ENCODE peak calls at places on chromosomes 12 and 14, in ten cellular contexts. J, G, I, Y, K, D, Z, B, W and U are unnamed samples.

GRCh38 chr14:99946652-99947489 is 118.4 kb upstream of the EVL start:
- DNase-seq in J (peak; percentile 54), G (peak; percentile 51), I (no peak), Y (no peak), K (no peak), D (peak; percentile 37), Z (peak; percentile 48), B (no peak), W (no peak), U (no peak)

GRCh38 chr14:94992046-94992445 is 165.3 kb downstream of the DICER1 start:
- DNase-seq in J (no peak), G (no peak), I (no peak), Y (no peak), K (no peak), D (no peak), Z (no peak), B (no peak), W (no peak), U (no peak)

GRCh38 chr12:47082963-47083621 is 3.3 kb upstream of the AMIGO2 start:
- DNase-seq in J (no peak), G (no peak), I (no peak), Y (no peak), K (no peak), D (no peak), Z (no peak), B (no peak), W (peak; percentile 88), U (no peak)

GRCh38 chr12:45130881-45131281 is 80.0 kb upstream of the DBX2 start:
- DNase-seq in J (peak; percentile 61), G (peak; percentile 29), I (peak; percentile 69), Y (no peak), K (no peak), D (peak; percentile 56), Z (peak; percentile 51), B (peak; percentile 24), W (peak; percentile 69), U (no peak)

GRCh38 chr12:31021809-31022492 is 51.7 kb upstream of the DDX11 start:
- DNase-seq in J (no peak), G (no peak), I (no peak), Y (no peak), K (no peak), D (no peak), Z (no peak), B (no peak), W (peak; percentile 18), U (no peak)

GRCh38 chr12:65778268-65779090 is 45.8 kb upstream of the HMGA2 start:
- DNase-seq in J (no peak), G (no peak), I (no peak), Y (no peak), K (no peak), D (no peak), Z (no peak), B (no peak), W (peak; percentile 57), U (no peak)

GRCh38 chr12:47652491-47653234 is 53.2 kb downstream of the RPAP3 start:
- DNase-seq in J (peak; percentile 22), G (no peak), I (no peak), Y (no peak), K (no peak), D (no peak), Z (no peak), B (no peak), W (no peak), U (no peak)

GRCh38 chr12:102301547-102301946 is 103.9 kb upstream of the PMCH start:
- DNase-seq in J (no peak), G (no peak), I (no peak), Y (no peak), K (no peak), D (no peak), Z (no peak), B (no peak), W (no peak), U (no peak)

GRCh38 chr12:127595506-127595905 is 671.5 kb upstream of the TMEM132C start:
- DNase-seq in J (no peak), G (no peak), I (no peak), Y (no peak), K (no peak), D (no peak), Z (no peak), B (no peak), W (no peak), U (no peak)

GRCh38 chr12:95766356-95767019 is 24.1 kb downstream of the NTN4 start:
- DNase-seq in J (no peak), G (no peak), I (no peak), Y (no peak), K (no peak), D (no peak), Z (no peak), B (no peak), W (no peak), U (no peak)

GRCh38 chr14:49893309-49894213 is 679 bp downstream of the ARF6 start:
- DNase-seq in J (peak; percentile 46), G (peak; percentile 79), I (peak; percentile 83), Y (no peak), K (peak; percentile 85), D (peak; percentile 29), Z (peak; percentile 23), B (peak; percentile 50), W (peak; percentile 42), U (peak; percentile 71)

GRCh38 chr14:105420141-105420975 is 731 bp downstream of the MTA1 start:
- DNase-seq in J (no peak), G (no peak), I (no peak), Y (no peak), K (peak; percentile 63), D (no peak), Z (no peak), B (no peak), W (no peak), U (no peak)

GRCh38 chr14:40074169-40074568 is 641.9 kb upstream of the FBXO33 start:
- DNase-seq in J (no peak), G (no peak), I (no peak), Y (no peak), K (peak; percentile 2), D (no peak), Z (no peak), B (no peak), W (no peak), U (no peak)

GRCh38 chr14:95300697-95301526 is 18.8 kb downstream of the CLMN start:
- DNase-seq in J (no peak), G (no peak), I (no peak), Y (no peak), K (no peak), D (no peak), Z (no peak), B (no peak), W (no peak), U (no peak)

GRCh38 chr14:66507722-66508546 is at the start of gene GPHN:
- DNase-seq in J (peak; percentile 98), G (peak; percentile 84), I (peak; percentile 98), Y (peak; percentile 97), K (peak; percentile 97), D (peak; percentile 93), Z (peak; percentile 98), B (peak; percentile 97), W (peak; percentile 98), U (peak; percentile 82)

GRCh38 chr12:92403210-92404175 is 257.8 kb upstream of the BTG1 start:
- DNase-seq in J (no peak), G (peak; percentile 89), I (no peak), Y (peak; percentile 60), K (no peak), D (no peak), Z (peak; percentile 9), B (no peak), W (no peak), U (peak; percentile 47)

GRCh38 chr14:81147140-81147897 is 73.4 kb downstream of the GTF2A1 start:
- DNase-seq in J (no peak), G (no peak), I (no peak), Y (no peak), K (no peak), D (no peak), Z (no peak), B (no peak), W (no peak), U (no peak)

GRCh38 chr12:59119676-59120075 is 199.4 kb upstream of the LRIG3 start:
- DNase-seq in J (no peak), G (no peak), I (no peak), Y (no peak), K (no peak), D (no peak), Z (no peak), B (no peak), W (peak; percentile 19), U (no peak)

GRCh38 chr12:18926188-18926587 is 188.3 kb downstream of the CAPZA3 start:
- DNase-seq in J (no peak), G (no peak), I (no peak), Y (no peak), K (no peak), D (no peak), Z (peak; percentile 62), B (no peak), W (no peak), U (no peak)

GRCh38 chr12:66321433-66321832 is 19.1 kb downstream of the HELB start:
- DNase-seq in J (no peak), G (no peak), I (no peak), Y (no peak), K (no peak), D (no peak), Z (no peak), B (no peak), W (no peak), U (no peak)

GRCh38 chr14:20278414-20278813 is 27.3 kb downstream of the TTC5 start:
- DNase-seq in J (peak; percentile 39), G (peak; percentile 4), I (no peak), Y (no peak), K (no peak), D (no peak), Z (no peak), B (no peak), W (peak; percentile 5), U (peak; percentile 12)

GRCh38 chr12:53223391-53224267 is 8.4 kb downstream of the RARG start:
- DNase-seq in J (no peak), G (peak; percentile 44), I (no peak), Y (no peak), K (peak; percentile 68), D (no peak), Z (peak; percentile 51), B (no peak), W (peak; percentile 64), U (no peak)
- H3K27ac ChIP-seq in J (no peak overlapping the region), G (peak overlapping the region; percentile 66), I (peak overlapping the region; percentile 92), Y (peak overlapping the region; percentile 98), K (peak overlapping the region; percentile 100), D (no peak overlapping the region), Z (peak overlapping the region; percentile 47), B (peak overlapping the region; percentile 100), W (peak overlapping the region; percentile 28), U (peak overlapping the region; percentile 87)

GRCh38 chr14:36511981-36512584 is 7.9 kb downstream of the NKX2-1 start:
- DNase-seq in J (no peak), G (no peak), I (no peak), Y (no peak), K (no peak), D (no peak), Z (no peak), B (no peak), W (no peak), U (no peak)
- H3K4me3 ChIP-seq in J (no peak overlapping the region), G (no peak overlapping the region), I (no peak overlapping the region), Y (no peak overlapping the region), K (no peak overlapping the region), D (no peak overlapping the region), Z (no peak overlapping the region), B (no peak overlapping the region), W (no peak overlapping the region), U (no peak overlapping the region)

GRCh38 chr14:54216827-54217226 is 180.0 kb upstream of the CDKN3 start:
- DNase-seq in J (no peak), G (no peak), I (no peak), Y (no peak), K (no peak), D (no peak), Z (no peak), B (no peak), W (no peak), U (no peak)
- H3K27me3 ChIP-seq in J (no peaks in the 10 kb centered on the region), G (peaks cover 4% of the 10 kb centered on the region), I (no peaks in the 10 kb centered on the region), Y (no peaks in the 10 kb centered on the region), K (peaks cover 15% of the 10 kb centered on the region), D (no peaks in the 10 kb centered on the region), Z (peaks cover 69% of the 10 kb centered on the region), B (peaks cover 38% of the 10 kb centered on the region), W (no peaks in the 10 kb centered on the region), U (peaks cover 7% of the 10 kb centered on the region)

GRCh38 chr12:4987076-4987775 is 56.5 kb upstream of the KCNA5 start:
- DNase-seq in J (no peak), G (no peak), I (peak; percentile 34), Y (no peak), K (no peak), D (no peak), Z (no peak), B (no peak), W (no peak), U (no peak)
- H3K27ac ChIP-seq in J (no peak overlapping the region), G (no peak overlapping the region), I (no peak overlapping the region), Y (no peak overlapping the region), K (no peak overlapping the region), D (no peak overlapping the region), Z (no peak overlapping the region), B (no peak overlapping the region), W (no peak overlapping the region), U (no peak overlapping the region)